ENCODE peak calls at places on chromosome 4, in five cellular contexts. R is GDM1, M is left ventricle myocardium inferior, I is NCI-H146, J is endothelial cell. W is an unnamed sample.

GRCh38 chr4:82063017-82063416 is 310.8 kb downstream of the HNRNPD start:
- DNase-seq in R (no peak), M (no peak), J (no peak), I (no peak), W (no peak)

GRCh38 chr4:2893772-2894171 is 50.1 kb downstream of the ADD1 start:
- DNase-seq in J (no peak), R (no peak), I (no peak), M (no peak), W (no peak)

GRCh38 chr4:66923081-66923865 is 622.0 kb downstream of the CENPC start:
- DNase-seq in J (no peak), I (no peak), R (no peak), M (no peak), W (no peak)

GRCh38 chr4:123874044-123874443 is 477.4 kb downstream of the SPRY1 start:
- DNase-seq in R (no peak), I (no peak), J (no peak), M (no peak), W (no peak)

GRCh38 chr4:142497606-142498005 is 348.5 kb downstream of the INPP4B start:
- DNase-seq in J (no peak), R (no peak), M (no peak), I (no peak), W (no peak)

GRCh38 chr4:4247711-4248035 is 350 bp downstream of the TMEM128 start:
- DNase-seq in M (no peak), I (no peak), J (no peak), R (no peak), W (no peak)

GRCh38 chr4:16142598-16143295 is 58.9 kb upstream of the PROM1 start:
- DNase-seq in J (no peak), R (no peak), M (no peak), I (no peak), W (no peak)

GRCh38 chr4:7876096-7876993 is 63.3 kb downstream of the AFAP1 start:
- DNase-seq in M (no peak), J (peak), R (no peak), I (no peak), W (peak)

GRCh38 chr4:33941854-33942253 is 2302.5 kb downstream of the ARAP2 start:
- DNase-seq in J (no peak), M (no peak), R (no peak), I (no peak), W (no peak)

GRCh38 chr4:4677825-4678522 is 136.1 kb upstream of the STX18 start:
- DNase-seq in M (no peak), R (no peak), J (peak), I (no peak), W (no peak)

GRCh38 chr4:113467581-113467980 is 294.0 kb downstream of the CAMK2D start:
- DNase-seq in R (no peak), M (no peak), J (no peak), I (no peak), W (no peak)

GRCh38 chr4:52059372-52059771 is 8.3 kb downstream of the SPATA18 start:
- DNase-seq in R (no peak), I (no peak), M (no peak), J (no peak), W (no peak)

GRCh38 chr4:186757696-186758330 is 34.2 kb upstream of the FAT1 start:
- DNase-seq in I (no peak), R (no peak), M (no peak), J (no peak), W (no peak)

GRCh38 chr4:133385161-133385954 is 236.3 kb downstream of the PCDH10 start:
- DNase-seq in J (no peak), M (peak), R (no peak), I (no peak), W (no peak)

GRCh38 chr4:70382691-70383181 is at the start of gene SMR3B:
- DNase-seq in R (no peak), M (no peak), J (no peak), I (no peak), W (no peak)

GRCh38 chr4:141402696-141403095 is 182.0 kb downstream of the ZNF330 start:
- DNase-seq in I (no peak), R (no peak), J (no peak), M (no peak), W (no peak)

GRCh38 chr4:29565256-29565655 is 1154.9 kb upstream of the PCDH7 start:
- DNase-seq in M (no peak), R (no peak), J (no peak), I (no peak), W (no peak)

GRCh38 chr4:140099993-140100392 is 54.0 kb downstream of the MAML3 start:
- DNase-seq in R (peak), M (peak), J (peak), I (no peak), W (peak)

GRCh38 chr4:75733369-75733768 is 9.0 kb downstream of the USO1 start:
- DNase-seq in R (no peak), M (no peak), I (no peak), J (no peak), W (no peak)